ENCODE peak calls at places on chromosomes 6 and 20, in seven cellular contexts. Z is H9, K is mesendoderm, P is H1, I is IMR-90, Y is neuronal stem cell, W is trophoblast cell. E is an unnamed sample.

GRCh38 chr20:62284448-62284847 is 18.3 kb upstream of the ADRM1 start:
- DNase-seq in Z (no peak), K (no peak), P (no peak), I (no peak), Y (no peak), W (no peak), E (no peak)

GRCh38 chr20:59728722-59729430 is 124.5 kb downstream of the PHACTR3 start:
- DNase-seq in Z (no peak), K (no peak), P (no peak), I (no peak), Y (no peak), W (no peak), E (no peak)

GRCh38 chr6:44917430-44917829 is 410.7 kb upstream of the RUNX2 start:
- DNase-seq in Z (no peak), K (no peak), P (no peak), I (peak; percentile 19), Y (no peak), W (no peak), E (no peak)

GRCh38 chr6:42960243-42961019 is at the start of gene GNMT:
- DNase-seq in Z (peak; percentile 91), K (peak; percentile 64), P (no peak), I (no peak), Y (peak; percentile 42), W (peak; percentile 73), E (peak; percentile 35)

GRCh38 chr6:27544612-27545260 is 71.8 kb upstream of the ZNF184 start:
- DNase-seq in Z (no peak), K (peak; percentile 44), P (no peak), I (no peak), Y (no peak), W (no peak), E (no peak)

GRCh38 chr6:14537061-14537460 is 419.5 kb downstream of the CD83 start:
- DNase-seq in Z (no peak), K (no peak), P (no peak), I (no peak), Y (no peak), W (peak; percentile 48), E (no peak)

GRCh38 chr20:2558581-2559301 is 22.4 kb downstream of the TMC2 start:
- DNase-seq in Z (peak; percentile 45), K (no peak), P (no peak), I (no peak), Y (no peak), W (no peak), E (no peak)

GRCh38 chr20:49579874-49580817 is 12.2 kb upstream of the PTGIS start:
- DNase-seq in Z (no peak), K (no peak), P (no peak), I (peak; percentile 85), Y (no peak), W (no peak), E (no peak)

GRCh38 chr6:48378874-48379407 is 267.9 kb upstream of the PTCHD4 start:
- DNase-seq in Z (no peak), K (no peak), P (no peak), I (no peak), Y (no peak), W (no peak), E (no peak)

GRCh38 chr6:74931567-74931966 is 274.3 kb downstream of the COL12A1 start:
- DNase-seq in Z (no peak), K (no peak), P (no peak), I (peak; percentile 86), Y (no peak), W (peak; percentile 11), E (peak; percentile 25)

GRCh38 chr6:19691465-19692167 is 145.6 kb upstream of the ID4 start:
- DNase-seq in Z (peak; percentile 75), K (peak; percentile 73), P (peak; percentile 44), I (no peak), Y (peak; percentile 64), W (no peak), E (no peak)

GRCh38 chr6:90859612-90860011 is 272.7 kb upstream of the MAP3K7 start:
- DNase-seq in Z (no peak), K (peak; percentile 37), P (no peak), I (no peak), Y (no peak), W (peak; percentile 26), E (no peak)

GRCh38 chr20:43305749-43306148 is 116.0 kb upstream of the PTPRT start:
- DNase-seq in Z (no peak), K (no peak), P (no peak), I (no peak), Y (no peak), W (peak; percentile 49), E (no peak)

GRCh38 chr20:14406495-14406894 is 69.1 kb upstream of the FLRT3 start:
- DNase-seq in Z (no peak), K (peak; percentile 93), P (no peak), I (peak; percentile 36), Y (no peak), W (peak; percentile 0), E (no peak)

GRCh38 chr6:11806561-11807317 is 28.1 kb upstream of the ADTRP start:
- DNase-seq in Z (no peak), K (peak; percentile 67), P (no peak), I (no peak), Y (no peak), W (no peak), E (no peak)

GRCh38 chr20:9989066-9989724 is 45.6 kb upstream of the ANKEF1 start:
- DNase-seq in Z (no peak), K (no peak), P (no peak), I (peak; percentile 53), Y (no peak), W (no peak), E (peak; percentile 50)

GRCh38 chr20:9981834-9982233 is 53.0 kb upstream of the ANKEF1 start:
- DNase-seq in Z (no peak), K (no peak), P (no peak), I (no peak), Y (no peak), W (no peak), E (peak; percentile 6)

GRCh38 chr20:9985773-9986172 is 49.0 kb upstream of the ANKEF1 start:
- DNase-seq in Z (no peak), K (no peak), P (no peak), I (no peak), Y (no peak), W (no peak), E (no peak)

DNA sequence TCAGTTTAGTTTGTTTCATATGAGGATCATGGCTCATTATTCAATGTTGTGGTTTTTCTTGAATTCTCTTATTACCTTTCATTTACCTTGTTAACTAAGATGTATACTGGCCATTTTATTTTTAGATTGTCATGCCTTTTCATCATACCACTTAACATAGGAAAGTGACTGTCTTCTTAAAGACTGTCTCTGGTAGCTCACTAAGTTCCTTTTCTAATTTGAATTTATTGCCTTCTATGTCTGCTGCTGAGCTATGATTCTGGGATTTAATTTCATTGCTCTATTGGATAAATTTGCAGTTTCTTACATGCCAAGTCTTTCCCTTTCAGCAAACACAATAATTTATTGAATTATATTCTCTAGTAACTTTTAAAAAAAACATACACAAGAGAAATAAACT is 49.5 kb upstream of the ANKEF1 start:
- DNase-seq in Z (no peak), K (no peak), P (no peak), I (no peak), Y (no peak), W (no peak), E (no peak)
- H3K9ac ChIP-seq in Z (no peak overlapping the region), K (no peak overlapping the region), P (no peak overlapping the region), I (no peak overlapping the region), Y (no peak overlapping the region), W (no peak overlapping the region), E (no peak overlapping the region)

GRCh38 chr20:53714524-53714923 is 120.9 kb upstream of the ZNF217 start:
- DNase-seq in Z (no peak), K (no peak), P (no peak), I (no peak), Y (no peak), W (no peak), E (no peak)
- H3K23ac ChIP-seq in Z (no peak overlapping the region), K (no peak overlapping the region), P (no peak overlapping the region), I (no peak overlapping the region), Y (no peak overlapping the region), W (no peak overlapping the region), E (no peak overlapping the region)

DNA sequence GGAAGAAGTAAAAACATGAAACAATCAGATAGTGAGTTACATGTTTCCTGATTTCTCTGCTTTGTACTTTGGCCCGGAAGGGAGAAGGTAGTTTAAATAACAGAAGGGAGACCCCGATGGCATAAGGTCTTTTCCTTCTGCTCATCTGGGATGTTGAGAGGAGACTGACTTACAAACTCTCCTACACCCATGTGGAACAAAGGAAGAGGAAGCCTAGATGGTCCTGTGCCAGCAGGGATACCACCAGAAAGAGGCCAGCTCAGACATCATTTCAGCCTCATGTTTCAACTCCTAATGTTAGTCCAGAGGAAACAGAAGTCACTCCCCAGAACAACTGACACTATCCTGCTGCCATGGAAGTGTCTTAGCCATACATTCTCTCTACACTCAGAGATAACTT is 250.7 kb upstream of the NOX3 start:
- DNase-seq in Z (no peak), K (no peak), P (no peak), I (no peak), Y (no peak), W (no peak), E (no peak)
- H3K9ac ChIP-seq in Z (no peak overlapping the region), K (no peak overlapping the region), P (no peak overlapping the region), I (no peak overlapping the region), Y (no peak overlapping the region), W (no peak overlapping the region), E (no peak overlapping the region)

GRCh38 chr6:141700836-141701235 is 431.9 kb upstream of the GJE1 start:
- DNase-seq in Z (no peak), K (no peak), P (no peak), I (peak; percentile 28), Y (no peak), W (no peak), E (peak; percentile 6)
- H3K23ac ChIP-seq in Z (no peak overlapping the region), K (no peak overlapping the region), P (no peak overlapping the region), I (no peak overlapping the region), Y (no peak overlapping the region), W (no peak overlapping the region), E (no peak overlapping the region)

DNA sequence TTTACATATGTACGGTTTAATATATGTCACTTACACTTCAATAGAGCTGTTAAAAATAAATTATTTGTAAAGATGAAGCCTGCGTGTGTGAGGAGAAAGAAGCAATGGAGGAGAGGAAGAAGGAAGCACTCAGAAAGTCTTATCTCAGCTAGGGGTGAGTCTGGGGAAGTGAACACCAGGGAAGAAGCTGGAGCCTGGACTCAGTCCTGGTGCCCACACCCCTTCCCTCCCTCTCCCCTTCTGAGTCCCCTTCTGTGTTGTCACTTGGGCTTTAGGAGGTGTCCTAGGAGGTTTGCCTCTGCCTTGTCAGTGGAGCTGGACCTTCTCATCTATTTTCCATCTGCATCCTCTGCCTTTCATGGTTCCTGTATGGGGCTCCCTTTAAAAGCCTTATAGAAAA is 1.9 kb downstream of the SIRPB2 start:
- DNase-seq in Z (no peak), K (no peak), P (no peak), I (no peak), Y (no peak), W (no peak), E (no peak)
- H3K9ac ChIP-seq in Z (no peak overlapping the region), K (no peak overlapping the region), P (no peak overlapping the region), I (no peak overlapping the region), Y (no peak overlapping the region), W (no peak overlapping the region), E (no peak overlapping the region)

E was measured in mesenchymal stem cell.